ENCODE peak calls at places on chromosomes 6 and 20, in six cellular contexts. T is K562, N is HCT116, Z is SK-N-SH, K is spleen, H is prostate gland. P is an unnamed sample.

GRCh38 chr6:125170376-125170775 is 16.8 kb downstream of the TPD52L1 start:
- DNase-seq in H (no peak), K (no peak), T (no peak), N (no peak), Z (no peak), P (no peak)

GRCh38 chr20:20209684-20210083 is 157.4 kb downstream of the CFAP61 start:
- DNase-seq in H (no peak), K (no peak), T (no peak), N (no peak), Z (no peak), P (no peak)

GRCh38 chr6:1164600-1164999 is 147.3 kb upstream of the FOXQ1 start:
- DNase-seq in Z (no peak), H (no peak), N (no peak), K (no peak), T (no peak), P (no peak)

GRCh38 chr20:38143646-38144554 is 21.2 kb downstream of the TGM2 start:
- DNase-seq in N (no peak), H (no peak), K (no peak), Z (peak), T (peak), P (peak)

GRCh38 chr20:22581437-22582385 is 2.7 kb downstream of the FOXA2 start:
- DNase-seq in Z (no peak), N (no peak), K (no peak), T (no peak), H (no peak), P (no peak)

GRCh38 chr6:3227363-3228045 is at the start of gene TUBB2B:
- DNase-seq in H (no peak), Z (peak), T (no peak), N (no peak), K (no peak), P (no peak)

GRCh38 chr20:21546355-21546754 is 32.5 kb upstream of the NKX2-2 start:
- DNase-seq in H (no peak), Z (no peak), T (no peak), K (no peak), N (no peak), P (no peak)

GRCh38 chr6:132401120-132401940 is at the start of gene MOXD1:
- DNase-seq in N (no peak), K (peak), Z (peak), H (no peak), T (peak), P (peak)

GRCh38 chr6:40504274-40504673 is 82.9 kb downstream of the LRFN2 start:
- DNase-seq in K (no peak), H (no peak), T (no peak), N (peak), Z (no peak), P (no peak)

GRCh38 chr6:138499303-138499991 is at the start of gene NHSL1:
- DNase-seq in T (no peak), Z (no peak), N (no peak), H (no peak), K (no peak), P (peak)

GRCh38 chr20:2112910-2113309 is 11.3 kb downstream of the STK35 start:
- DNase-seq in Z (no peak), K (no peak), H (no peak), N (no peak), T (no peak), P (no peak)

GRCh38 chr20:45361794-45362193 is 1.2 kb upstream of the SYS1 start:
- DNase-seq in T (no peak), H (no peak), K (no peak), N (no peak), Z (no peak), P (no peak)

GRCh38 chr6:166619912-166620311 is 7.1 kb downstream of the RPS6KA2 start:
- DNase-seq in K (no peak), H (peak), N (no peak), T (no peak), Z (peak), P (no peak)

GRCh38 chr6:52994789-52995078 is 350 bp downstream of the GSTA4 start:
- DNase-seq in Z (peak), K (peak), T (peak), H (peak), N (no peak), P (peak)

GRCh38 chr6:52994031-52994788 is 874 bp downstream of the GSTA4 start:
- DNase-seq in Z (peak), H (peak), T (peak), K (no peak), N (no peak), P (peak)

GRCh38 chr6:52990342-52990741 is 4.7 kb downstream of the GSTA4 start:
- DNase-seq in Z (no peak), K (no peak), N (no peak), T (peak), H (no peak), P (peak)

GRCh38 chr6:52993461-52993860 is 1.6 kb downstream of the GSTA4 start:
- DNase-seq in T (no peak), Z (no peak), K (no peak), H (no peak), N (no peak), P (no peak)

DNA sequence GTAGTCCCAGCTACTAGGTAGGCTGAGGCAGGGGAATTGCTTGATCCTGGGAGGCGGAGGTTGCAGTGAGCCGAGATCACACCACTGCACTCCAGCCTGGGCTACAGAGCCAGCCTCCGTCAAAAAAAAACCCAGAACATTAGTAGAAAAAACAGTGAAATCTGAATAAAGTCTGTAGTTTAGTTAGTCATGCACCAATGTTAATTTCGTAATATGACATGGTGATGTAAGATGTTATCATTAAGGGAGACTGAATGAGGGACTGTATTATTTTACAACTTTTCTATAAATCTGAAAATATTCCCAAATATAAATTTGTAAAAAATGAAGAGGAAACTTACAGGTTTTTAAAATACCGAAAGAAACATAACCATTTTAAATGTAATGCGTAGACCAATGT is 2.1 kb downstream of the GSTA4 start:
- DNase-seq in H (no peak), T (no peak), K (no peak), N (no peak), Z (no peak), P (no peak)
- H3K27ac ChIP-seq in H (peak), T (no peak), K (no peak), N (no peak), Z (peak), P (peak)

GRCh38 chr6:34416877-34417371 is 8.9 kb downstream of the RPS10 start:
- DNase-seq in H (no peak), K (no peak), T (no peak), Z (no peak), N (no peak), P (no peak)

GRCh38 chr6:34412054-34412453 is 13.8 kb downstream of the RPS10 start:
- DNase-seq in K (no peak), H (no peak), T (no peak), Z (no peak), N (no peak), P (no peak)

GRCh38 chr6:34418367-34418766 is 7.5 kb downstream of the RPS10 start:
- DNase-seq in Z (no peak), K (no peak), H (no peak), T (no peak), N (no peak), P (no peak)

GRCh38 chr6:34412643-34413214 is 13.1 kb downstream of the RPS10 start:
- DNase-seq in K (no peak), T (no peak), H (no peak), N (no peak), Z (no peak), P (no peak)

DNA sequence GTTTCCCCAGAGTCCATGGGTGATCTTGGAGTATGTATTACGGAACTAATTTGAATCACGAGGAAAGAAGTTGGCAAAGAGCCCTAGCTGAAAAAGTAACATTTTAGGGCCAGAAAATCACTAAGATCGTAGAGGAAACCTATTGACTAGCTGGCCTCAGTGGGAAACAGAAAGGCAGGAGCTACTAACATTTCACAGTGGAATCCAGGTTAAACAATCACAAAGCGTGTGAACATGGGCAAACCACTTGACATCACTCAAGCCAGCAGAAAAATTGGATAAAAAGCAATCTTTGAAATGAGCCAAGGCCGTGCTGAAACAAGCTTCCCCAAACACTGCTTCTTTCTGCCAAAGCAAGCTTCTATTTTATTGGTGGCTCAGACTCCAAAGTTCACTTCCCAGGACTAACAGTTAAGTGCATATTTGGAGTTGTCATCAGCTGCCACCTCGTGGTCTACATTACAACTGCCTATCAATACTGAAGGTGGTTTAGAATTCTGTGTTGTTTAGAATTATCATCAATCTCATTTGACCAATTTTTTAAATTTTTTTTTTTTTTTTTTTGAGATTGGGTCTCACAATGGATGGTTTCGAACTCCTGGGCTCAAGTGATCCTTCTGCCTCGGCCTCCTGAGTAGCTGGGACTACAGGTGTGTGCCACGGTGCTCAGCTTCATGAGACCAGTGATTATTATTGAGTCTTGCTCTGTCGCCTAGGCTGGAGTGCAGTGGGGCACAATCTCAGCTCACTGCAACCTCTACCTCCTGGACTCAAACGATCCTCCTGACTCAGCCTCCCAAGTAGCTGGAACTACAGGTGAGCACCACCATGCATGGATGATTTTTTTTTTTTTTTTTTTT is 10.6 kb downstream of the RPS10 start:
- DNase-seq in H (peak), Z (peak), K (no peak), T (peak), N (peak), P (peak)
- TF ChIP-seq POLR2AphosphoS5 in H (peak), Z (peak), K (no peak), T (peak), N (no peak), P (peak)

GRCh38 chr6:136864676-136865075 is 42.3 kb downstream of the PEX7 start:
- DNase-seq in H (no peak), N (no peak), T (no peak), Z (no peak), K (no peak), P (no peak)

GRCh38 chr6:136860043-136860442 is 37.7 kb downstream of the PEX7 start:
- DNase-seq in K (no peak), N (no peak), T (no peak), Z (no peak), H (no peak), P (no peak)

GRCh38 chr6:136866872-136867416 is 44.6 kb downstream of the PEX7 start:
- DNase-seq in N (no peak), Z (peak), K (no peak), H (no peak), T (no peak), P (no peak)

GRCh38 chr6:136862662-136863061 is 40.3 kb downstream of the PEX7 start:
- DNase-seq in K (no peak), Z (no peak), T (no peak), H (no peak), N (no peak), P (no peak)

GRCh38 chr6:136863752-136864151 is 41.4 kb downstream of the PEX7 start:
- DNase-seq in Z (no peak), N (no peak), H (no peak), K (no peak), T (no peak), P (no peak)
- TF ChIP-seq CTCF in Z (no peak), N (peak), H (no peak), K (no peak), T (no peak), P (no peak)

GRCh38 chr6:168537485-168537884 is 96.5 kb downstream of the SMOC2 start:
- DNase-seq in N (no peak), K (peak), H (no peak), Z (no peak), T (no peak), P (no peak)

GRCh38 chr6:168540713-168541291 is 99.8 kb downstream of the SMOC2 start:
- DNase-seq in Z (no peak), H (no peak), T (no peak), N (no peak), K (peak), P (no peak)

GRCh38 chr6:168536665-168537249 is 95.8 kb downstream of the SMOC2 start:
- DNase-seq in Z (no peak), H (no peak), N (no peak), K (peak), T (no peak), P (no peak)

GRCh38 chr6:168541307-168541706 is 100.3 kb downstream of the SMOC2 start:
- DNase-seq in H (no peak), K (no peak), N (no peak), Z (no peak), T (no peak), P (no peak)

DNA sequence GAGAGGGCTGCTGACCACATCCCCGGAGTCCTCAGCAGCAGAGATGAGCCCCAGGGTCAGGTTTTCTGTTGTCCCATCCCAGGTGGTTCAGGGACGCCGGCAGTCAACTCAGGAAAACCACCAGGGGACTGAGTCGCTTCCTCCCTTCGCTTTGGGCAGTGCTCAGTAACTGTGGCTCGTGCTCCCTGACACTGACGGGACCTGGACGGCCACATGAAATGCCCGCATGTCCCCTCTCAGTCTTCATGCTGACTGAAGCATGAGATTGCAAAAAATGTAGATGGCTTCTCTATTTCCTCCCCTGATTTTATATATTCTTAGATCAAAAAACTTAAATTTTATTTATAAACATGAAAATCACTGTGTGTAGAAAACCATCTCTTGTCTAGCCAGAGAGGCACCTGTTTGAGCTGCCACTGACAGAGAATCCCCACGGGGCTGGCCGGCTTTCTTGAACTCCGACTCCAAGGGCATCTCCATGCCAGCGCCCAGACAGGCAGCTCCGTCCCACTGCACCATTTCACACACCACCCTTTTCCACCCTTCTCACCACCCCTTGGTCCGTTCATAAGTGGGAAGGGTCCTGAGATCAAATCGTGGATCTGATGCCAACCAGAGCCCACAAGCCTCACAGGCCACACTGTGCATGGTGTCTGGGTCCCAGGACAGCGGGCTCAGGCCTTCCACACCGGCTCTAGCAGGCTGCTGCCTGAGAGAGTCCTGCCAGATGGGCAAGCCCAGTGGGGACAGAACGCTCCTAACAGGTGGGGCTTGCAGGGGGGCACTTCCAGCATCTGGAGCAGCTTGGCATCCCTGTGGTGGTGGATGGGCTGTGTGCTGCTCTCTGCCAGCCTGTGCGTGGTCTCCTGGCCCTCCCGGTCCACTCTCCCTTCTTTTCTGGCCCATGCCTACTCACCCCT is 98.2 kb downstream of the SMOC2 start:
- DNase-seq in K (no peak), H (no peak), N (no peak), Z (no peak), T (no peak), P (no peak)
- H3K27ac ChIP-seq in K (no peak), H (no peak), N (no peak), Z (no peak), T (no peak), P (no peak)